ENCODE peak calls at places on chromosome 14, in nine cellular contexts. Q, J, X, Y, L, K, V, H and F are unnamed samples.

GRCh38 chr14:104395276-104395675 is 184.3 kb upstream of the C14orf180 start:
- DNase-seq in Q (no peak), J (no peak), X (no peak), Y (no peak), L (no peak), K (no peak), V (no peak), H (no peak), F (no peak)

GRCh38 chr14:92903359-92903758 is 19.6 kb upstream of the CHGA start:
- DNase-seq in Q (no peak), J (no peak), X (no peak), Y (no peak), L (no peak), K (no peak), V (no peak), H (no peak), F (no peak)

GRCh38 chr14:54554401-54554800 is 12.5 kb upstream of the SAMD4A start:
- DNase-seq in Q (no peak), J (no peak), X (no peak), Y (no peak), L (no peak), K (no peak), V (no peak), H (no peak), F (no peak)

GRCh38 chr14:99853206-99853605 is 60.0 kb downstream of the EML1 start:
- DNase-seq in Q (no peak), J (no peak), X (no peak), Y (no peak), L (no peak), K (no peak), V (no peak), H (peak; percentile 31), F (no peak)

GRCh38 chr14:58243790-58244555 is 670 bp upstream of the PSMA3 start:
- DNase-seq in Q (peak; percentile 12), J (no peak), X (peak; percentile 94), Y (no peak), L (no peak), K (peak; percentile 23), V (no peak), H (no peak), F (no peak)

GRCh38 chr14:64474041-64474440 is 8.7 kb downstream of the AKAP5 start:
- DNase-seq in Q (no peak), J (no peak), X (no peak), Y (no peak), L (no peak), K (no peak), V (no peak), H (no peak), F (no peak)

GRCh38 chr14:85534435-85534834 is 4.5 kb downstream of the FLRT2 start:
- DNase-seq in Q (peak; percentile 62), J (peak; percentile 46), X (no peak), Y (no peak), L (no peak), K (no peak), V (no peak), H (no peak), F (no peak)

GRCh38 chr14:69152181-69152943 is 557 bp downstream of the DCAF5 start:
- DNase-seq in Q (peak; percentile 70), J (peak; percentile 80), X (peak; percentile 57), Y (peak; percentile 55), L (no peak), K (peak; percentile 67), V (no peak), H (peak; percentile 28), F (peak; percentile 46)

GRCh38 chr14:92135269-92135668 is 13.5 kb downstream of the CPSF2 start:
- DNase-seq in Q (peak; percentile 4), J (no peak), X (peak; percentile 43), Y (no peak), L (no peak), K (peak; percentile 13), V (no peak), H (no peak), F (no peak)

GRCh38 chr14:59483360-59483759 is 848 bp downstream of the L3HYPDH start:
- DNase-seq in Q (no peak), J (no peak), X (peak; percentile 86), Y (no peak), L (no peak), K (no peak), V (no peak), H (no peak), F (no peak)

GRCh38 chr14:63896278-63896720 is 43.5 kb downstream of the SYNE2 start:
- DNase-seq in Q (no peak), J (peak; percentile 82), X (peak; percentile 73), Y (no peak), L (no peak), K (no peak), V (no peak), H (peak; percentile 29), F (peak; percentile 68)

GRCh38 chr14:53295985-53296582 is 143.0 kb upstream of the DDHD1 start:
- DNase-seq in Q (peak; percentile 57), J (no peak), X (peak; percentile 67), Y (no peak), L (no peak), K (peak; percentile 57), V (no peak), H (no peak), F (no peak)

GRCh38 chr14:99321955-99322730 is 50.1 kb upstream of the BCL11B start:
- DNase-seq in Q (no peak), J (no peak), X (no peak), Y (no peak), L (peak; percentile 40), K (no peak), V (no peak), H (no peak), F (no peak)

GRCh38 chr14:88437659-88438058 is 52.2 kb downstream of the SPATA7 start:
- DNase-seq in Q (peak; percentile 7), J (no peak), X (peak; percentile 25), Y (no peak), L (no peak), K (no peak), V (no peak), H (no peak), F (no peak)
- TF ChIP-seq CTCF in Q (peak; percentile 36), J (no peak), X (peak; percentile 74), Y (peak; percentile 33), L (peak; percentile 11), K (peak; percentile 51), V (no peak), H (peak; percentile 17), F (no peak)

DNA sequence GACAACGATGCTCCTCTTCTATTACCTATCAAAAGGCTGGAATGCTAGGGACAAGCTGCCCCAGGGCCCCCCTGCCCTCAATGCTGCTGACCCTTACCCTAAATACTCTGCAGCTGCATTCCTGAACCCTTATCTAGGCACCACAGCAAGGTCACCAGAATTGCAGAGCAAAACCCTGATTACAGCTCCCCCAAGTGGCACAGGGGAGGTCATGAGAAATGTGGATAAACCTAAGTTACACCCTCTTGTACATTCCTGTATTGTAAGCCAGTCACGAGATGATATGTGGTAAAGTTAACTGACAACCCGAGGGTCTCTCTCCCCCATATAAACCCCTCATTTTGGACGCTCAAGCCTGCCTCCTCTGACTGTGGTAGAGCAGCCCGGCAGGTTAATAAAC is 411.8 kb upstream of the STXBP6 start:
- DNase-seq in Q (no peak), J (no peak), X (no peak), Y (no peak), L (no peak), K (no peak), V (no peak), H (no peak), F (no peak)
- H3K9me3 ChIP-seq in Q (no peaks in the 10 kb centered on the region), J (no peaks in the 10 kb centered on the region), X (peaks cover 6% of the 10 kb centered on the region), Y (no peaks in the 10 kb centered on the region), L (no peaks in the 10 kb centered on the region), K (no peaks in the 10 kb centered on the region), V (no peaks in the 10 kb centered on the region), H (no peaks in the 10 kb centered on the region), F (no peaks in the 10 kb centered on the region)

GRCh38 chr14:94522115-94522724 is 13.0 kb upstream of the SERPINA12 start:
- DNase-seq in Q (no peak), J (no peak), X (no peak), Y (no peak), L (no peak), K (no peak), V (no peak), H (no peak), F (no peak)

GRCh38 chr14:94523265-94523664 is 14.0 kb upstream of the SERPINA12 start:
- DNase-seq in Q (no peak), J (no peak), X (no peak), Y (no peak), L (no peak), K (no peak), V (no peak), H (no peak), F (no peak)

GRCh38 chr14:94524093-94524492 is 14.8 kb upstream of the SERPINA12 start:
- DNase-seq in Q (no peak), J (no peak), X (no peak), Y (no peak), L (no peak), K (no peak), V (no peak), H (no peak), F (no peak)

GRCh38 chr14:94517641-94518257 is 8.5 kb upstream of the SERPINA12 start:
- DNase-seq in Q (no peak), J (no peak), X (no peak), Y (no peak), L (no peak), K (no peak), V (no peak), H (no peak), F (no peak)

DNA sequence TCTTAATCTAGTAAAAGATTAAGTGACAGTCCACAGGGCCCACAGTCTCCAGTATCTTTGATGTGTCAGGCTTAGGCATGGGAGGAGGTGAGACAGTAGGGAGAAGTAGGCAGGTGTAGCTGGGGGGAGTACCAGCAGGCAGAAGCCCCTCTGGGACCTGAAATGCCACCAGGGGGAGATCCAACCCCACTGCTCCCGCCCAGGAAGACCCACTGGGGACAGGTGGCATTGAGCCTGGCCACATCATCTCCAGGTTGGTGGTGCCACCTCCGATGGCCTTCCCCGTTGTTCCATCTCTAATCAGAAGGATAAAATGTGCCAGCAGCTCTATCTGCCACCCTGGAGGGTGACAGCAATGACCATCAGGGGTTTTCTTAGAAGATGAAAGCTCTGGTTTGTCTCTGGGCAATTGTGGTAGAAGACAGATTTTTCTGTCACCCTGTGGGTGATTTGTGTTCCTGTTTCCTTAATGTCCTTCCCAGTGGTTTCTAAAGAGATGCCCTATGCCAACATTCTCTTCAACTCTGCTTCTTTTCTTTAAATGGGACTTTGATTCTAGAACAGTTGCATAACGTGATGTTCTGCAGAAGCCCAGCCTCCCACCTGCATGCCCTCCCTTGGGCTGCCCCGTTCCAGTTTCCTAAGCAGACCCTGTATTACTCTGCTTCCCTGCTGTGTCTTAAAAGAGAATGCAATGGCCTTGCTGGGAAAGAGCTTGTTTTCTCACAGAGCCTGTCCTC is 12.3 kb upstream of the SERPINA12 start:
- DNase-seq in Q (no peak), J (no peak), X (no peak), Y (no peak), L (no peak), K (no peak), V (no peak), H (no peak), F (no peak)
- H3K4me1 ChIP-seq in Q (peaks cover 3% of the 10 kb centered on the region), J (no peaks in the 10 kb centered on the region), X (no peaks in the 10 kb centered on the region), Y (no peaks in the 10 kb centered on the region), L (no peaks in the 10 kb centered on the region), K (no peaks in the 10 kb centered on the region), V (no peaks in the 10 kb centered on the region), H (no peaks in the 10 kb centered on the region), F (no peaks in the 10 kb centered on the region)

DNA sequence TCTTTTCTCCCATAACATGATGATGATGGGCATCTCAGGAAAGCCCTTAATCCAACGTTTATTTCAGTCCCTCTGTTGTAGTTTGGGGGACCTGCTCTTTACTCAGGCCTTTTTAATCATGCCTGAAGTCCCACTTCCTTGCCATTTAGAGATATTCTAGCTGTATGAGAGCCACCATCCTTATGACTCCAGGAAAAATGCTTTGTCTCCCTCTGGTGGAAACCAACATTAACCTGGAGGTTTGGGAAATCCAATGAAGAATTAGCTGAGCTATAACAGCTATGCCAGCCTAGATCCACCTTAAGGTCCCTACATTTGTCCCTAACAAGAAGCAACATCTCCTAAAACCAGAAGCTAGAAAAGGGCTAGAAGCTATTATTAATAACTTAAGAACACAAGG is 1399.1 kb downstream of the LRFN5 start:
- DNase-seq in Q (no peak), J (no peak), X (peak; percentile 48), Y (no peak), L (no peak), K (no peak), V (no peak), H (no peak), F (no peak)
- TF ChIP-seq CTCF in Q (no peak), J (no peak), X (peak; percentile 50), Y (no peak), L (no peak), K (no peak), V (no peak), H (no peak), F (no peak)